ENCODE peak calls at places on chromosomes 13 and 19, in four cellular contexts. One of them, this sample, is unnamed.

GRCh38 chr19:575527-576506 is 3.4 kb downstream of the BSG start:
- DNase-seq in suprapubic skin: no peak
- DNase-seq in lung: no peak
- DNase-seq in stomach: peak; percentile 81
- DNase-seq in this sample: no peak

GRCh38 chr13:36981156-36981743 is 17.9 kb downstream of the ALG5 start:
- DNase-seq in suprapubic skin: no peak
- DNase-seq in lung: no peak
- DNase-seq in stomach: no peak
- DNase-seq in this sample: no peak

GRCh38 chr13:73653688-73654087 is 480.5 kb downstream of the KLF12 start:
- DNase-seq in suprapubic skin: no peak
- DNase-seq in stomach: no peak
- DNase-seq in lung: no peak
- DNase-seq in this sample: no peak

GRCh38 chr19:31127132-31127967 is 221.9 kb downstream of the TSHZ3 start:
- DNase-seq in lung: no peak
- DNase-seq in suprapubic skin: no peak
- DNase-seq in stomach: no peak
- DNase-seq in this sample: peak; percentile 47

GRCh38 chr13:50645092-50645491 is 198.4 kb downstream of the DLEU7 start:
- DNase-seq in stomach: no peak
- DNase-seq in lung: no peak
- DNase-seq in suprapubic skin: no peak
- DNase-seq in this sample: no peak

GRCh38 chr13:65268009-65268408 is 1962.1 kb downstream of the PCDH9 start:
- DNase-seq in suprapubic skin: no peak
- DNase-seq in lung: no peak
- DNase-seq in stomach: no peak
- DNase-seq in this sample: no peak

GRCh38 chr13:85093808-85094207 is 705.4 kb downstream of the SLITRK6 start:
- DNase-seq in lung: no peak
- DNase-seq in suprapubic skin: no peak
- DNase-seq in stomach: no peak
- DNase-seq in this sample: no peak

GRCh38 chr19:7516878-7517277 is 975 bp downstream of the ZNF358 start:
- DNase-seq in suprapubic skin: no peak
- DNase-seq in stomach: no peak
- DNase-seq in lung: no peak
- DNase-seq in this sample: no peak

GRCh38 chr19:277581-278165 is 13.5 kb downstream of the PLPP2 start:
- DNase-seq in suprapubic skin: no peak
- DNase-seq in lung: no peak
- DNase-seq in stomach: no peak
- DNase-seq in this sample: no peak

GRCh38 chr19:11596156-11596555 is 1.1 kb upstream of the ZNF627 start:
- DNase-seq in stomach: no peak
- DNase-seq in suprapubic skin: no peak
- DNase-seq in lung: no peak
- DNase-seq in this sample: no peak

GRCh38 chr19:11598103-11598483 is 810 bp downstream of the ZNF627 start:
- DNase-seq in suprapubic skin: no peak
- DNase-seq in lung: no peak
- DNase-seq in stomach: no peak
- DNase-seq in this sample: no peak

GRCh38 chr19:11598746-11599145 is 1.5 kb downstream of the ZNF627 start:
- DNase-seq in suprapubic skin: no peak
- DNase-seq in stomach: no peak
- DNase-seq in lung: no peak
- DNase-seq in this sample: no peak

GRCh38 chr19:11594084-11594483 is 3.2 kb upstream of the ZNF627 start:
- DNase-seq in suprapubic skin: no peak
- DNase-seq in stomach: no peak
- DNase-seq in lung: no peak
- DNase-seq in this sample: no peak

GRCh38 chr19:11597202-11598102 is at the start of gene ZNF627:
- DNase-seq in suprapubic skin: peak; percentile 100
- DNase-seq in stomach: peak; percentile 100
- DNase-seq in lung: peak; percentile 99
- DNase-seq in this sample: peak; percentile 99
- H3K4me3 ChIP-seq in suprapubic skin: peak within 1 kb of the TSS; percentile 97
- H3K4me3 ChIP-seq in stomach: peak within 1 kb of the TSS; percentile 78
- H3K4me3 ChIP-seq in lung: peak within 1 kb of the TSS; percentile 93
- H3K4me3 ChIP-seq in this sample: peak within 1 kb of the TSS; percentile 100

GRCh38 chr13:97246596-97246995 is 24.5 kb downstream of the MBNL2 start:
- DNase-seq in suprapubic skin: no peak
- DNase-seq in stomach: no peak
- DNase-seq in lung: no peak
- DNase-seq in this sample: no peak
- H3K4me1 ChIP-seq in suprapubic skin: peaks cover 80% of the 10 kb centered on the region
- H3K4me1 ChIP-seq in stomach: peaks cover 51% of the 10 kb centered on the region
- H3K4me1 ChIP-seq in lung: peaks cover 28% of the 10 kb centered on the region
- H3K4me1 ChIP-seq in this sample: peaks cover 53% of the 10 kb centered on the region

GRCh38 chr19:2527716-2528115 is 51.8 kb downstream of the GADD45B start:
- DNase-seq in lung: no peak
- DNase-seq in stomach: no peak
- DNase-seq in suprapubic skin: no peak
- DNase-seq in this sample: no peak

GRCh38 chr19:2524361-2524839 is 48.5 kb downstream of the GADD45B start:
- DNase-seq in suprapubic skin: no peak
- DNase-seq in lung: no peak
- DNase-seq in stomach: no peak
- DNase-seq in this sample: no peak

GRCh38 chr19:2524840-2525723 is 49.2 kb downstream of the GADD45B start:
- DNase-seq in suprapubic skin: no peak
- DNase-seq in stomach: peak; percentile 40
- DNase-seq in lung: no peak
- DNase-seq in this sample: peak; percentile 65

GRCh38 chr19:2527171-2527570 is 51.2 kb downstream of the GADD45B start:
- DNase-seq in suprapubic skin: no peak
- DNase-seq in stomach: no peak
- DNase-seq in lung: no peak
- DNase-seq in this sample: no peak

DNA sequence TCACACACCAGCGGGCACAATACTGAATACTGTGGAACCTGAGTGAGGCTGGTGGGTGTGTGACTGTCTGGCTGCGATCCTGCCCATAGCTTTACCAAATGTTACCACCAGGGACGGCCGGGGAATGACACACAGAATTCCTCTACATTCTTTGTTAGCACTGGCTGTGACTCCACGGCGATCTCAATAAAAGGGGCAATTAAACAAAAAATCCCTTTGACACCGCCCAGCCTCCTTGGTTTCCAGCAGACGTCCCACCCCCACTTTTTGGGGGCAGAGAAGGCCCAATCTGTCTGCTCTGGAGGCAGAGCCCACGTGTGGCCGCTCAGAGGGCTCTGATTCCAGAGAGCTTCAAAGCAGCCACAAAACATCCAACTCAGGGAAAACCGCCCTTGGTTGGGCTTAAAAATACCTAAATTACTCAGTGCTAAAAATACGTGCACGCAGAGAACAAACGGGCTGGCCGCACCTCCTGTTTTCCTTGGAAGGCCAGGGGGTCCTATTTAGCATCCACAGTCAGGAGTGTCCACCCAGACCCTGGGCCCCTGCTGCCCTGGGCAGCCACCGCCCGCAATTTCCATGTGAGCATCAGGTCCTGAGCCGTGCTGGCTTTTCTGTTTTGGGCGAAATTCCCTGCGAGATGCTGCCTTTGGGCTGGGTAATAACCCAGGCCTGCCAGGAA is 47.8 kb downstream of the GADD45B start:
- DNase-seq in suprapubic skin: no peak
- DNase-seq in stomach: no peak
- DNase-seq in lung: no peak
- DNase-seq in this sample: peak; percentile 85
- H3K27ac ChIP-seq in suprapubic skin: peak overlapping the region; percentile 56
- H3K27ac ChIP-seq in stomach: no peak overlapping the region
- H3K27ac ChIP-seq in lung: no peak overlapping the region
- H3K27ac ChIP-seq in this sample: peak overlapping the region; percentile 89

DNA sequence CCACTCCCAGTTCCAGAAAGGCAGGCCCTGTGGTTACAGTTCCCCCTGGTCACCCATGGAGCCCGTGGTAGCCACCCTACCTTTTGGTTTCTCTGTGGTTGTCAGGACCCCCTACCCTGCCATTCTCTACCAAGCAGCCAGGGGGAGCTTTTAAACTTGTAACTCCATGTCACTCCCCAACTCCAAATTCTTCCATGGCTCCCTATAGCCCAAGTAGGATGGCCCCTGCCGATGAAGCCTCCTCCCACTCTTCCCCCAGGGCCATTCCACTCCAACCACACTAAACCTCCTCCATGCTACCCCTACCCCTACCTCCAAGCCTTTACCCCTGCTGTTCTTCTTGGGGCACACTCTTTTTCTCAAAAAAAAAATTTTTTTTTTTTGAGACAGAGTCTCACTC is 2.2 kb downstream of the S1PR2 start:
- DNase-seq in stomach: no peak
- DNase-seq in lung: no peak
- DNase-seq in suprapubic skin: no peak
- DNase-seq in this sample: no peak
- H3K4me3 ChIP-seq in stomach: no peak overlapping the region
- H3K4me3 ChIP-seq in lung: no peak overlapping the region
- H3K4me3 ChIP-seq in suprapubic skin: peak overlapping the region; percentile 87
- H3K4me3 ChIP-seq in this sample: no peak overlapping the region

GRCh38 chr19:45419895-45420294 is 3.8 kb downstream of the ERCC1 start:
- DNase-seq in suprapubic skin: no peak
- DNase-seq in lung: no peak
- DNase-seq in stomach: no peak
- DNase-seq in this sample: no peak

GRCh38 chr19:45420356-45420755 is 3.4 kb downstream of the ERCC1 start:
- DNase-seq in lung: no peak
- DNase-seq in suprapubic skin: no peak
- DNase-seq in stomach: no peak
- DNase-seq in this sample: no peak

GRCh38 chr19:45417151-45417550 is 6.6 kb downstream of the ERCC1 start:
- DNase-seq in suprapubic skin: no peak
- DNase-seq in stomach: no peak
- DNase-seq in lung: no peak
- DNase-seq in this sample: no peak

GRCh38 chr19:45419396-45419795 is 4.3 kb downstream of the ERCC1 start:
- DNase-seq in lung: no peak
- DNase-seq in stomach: no peak
- DNase-seq in suprapubic skin: no peak
- DNase-seq in this sample: no peak

GRCh38 chr19:45418812-45419211 is 4.9 kb downstream of the ERCC1 start:
- DNase-seq in lung: no peak
- DNase-seq in suprapubic skin: no peak
- DNase-seq in stomach: no peak
- DNase-seq in this sample: no peak
- H3K4me1 ChIP-seq in lung: peaks cover 5% of the 10 kb centered on the region
- H3K4me1 ChIP-seq in suprapubic skin: peaks cover 37% of the 10 kb centered on the region
- H3K4me1 ChIP-seq in stomach: peaks cover 10% of the 10 kb centered on the region
- H3K4me1 ChIP-seq in this sample: no peaks in the 10 kb centered on the region

GRCh38 chr13:53266757-53267156 is 238.1 kb downstream of the OLFM4 start:
- DNase-seq in suprapubic skin: no peak
- DNase-seq in lung: no peak
- DNase-seq in stomach: no peak
- DNase-seq in this sample: no peak

GRCh38 chr13:53260594-53260993 is 232.0 kb downstream of the OLFM4 start:
- DNase-seq in lung: no peak
- DNase-seq in suprapubic skin: no peak
- DNase-seq in stomach: no peak
- DNase-seq in this sample: no peak

DNA sequence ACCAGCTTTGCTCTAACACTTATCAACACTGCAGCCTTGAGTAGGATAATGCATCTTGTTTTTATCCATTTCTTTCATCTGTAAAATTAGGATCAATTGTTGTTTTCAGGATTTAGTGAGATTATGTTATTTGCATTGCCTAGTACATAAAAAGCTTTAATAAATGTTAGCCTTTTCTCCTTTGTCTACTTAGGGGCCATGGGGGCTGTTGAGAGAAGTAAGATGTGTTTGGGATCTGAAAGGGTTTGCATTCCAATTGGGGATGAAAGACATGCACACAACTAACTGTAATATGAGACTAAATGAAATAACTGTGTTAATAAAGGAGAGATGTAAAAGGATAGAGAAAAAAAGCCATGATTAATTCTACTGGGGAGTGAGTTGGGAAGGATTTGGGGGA is 236.1 kb downstream of the OLFM4 start:
- DNase-seq in lung: no peak
- DNase-seq in stomach: no peak
- DNase-seq in suprapubic skin: no peak
- DNase-seq in this sample: no peak
- H3K27ac ChIP-seq in lung: no peak overlapping the region
- H3K27ac ChIP-seq in stomach: no peak overlapping the region
- H3K27ac ChIP-seq in suprapubic skin: no peak overlapping the region
- H3K27ac ChIP-seq in this sample: no peak overlapping the region

GRCh38 chr13:79405501-79405830 is 589 bp downstream of the RBM26 start:
- DNase-seq in stomach: no peak
- DNase-seq in suprapubic skin: no peak
- DNase-seq in lung: no peak
- DNase-seq in this sample: no peak
- H3K4me3 ChIP-seq in stomach: peak overlapping the region; percentile 98
- H3K4me3 ChIP-seq in suprapubic skin: peak overlapping the region; percentile 99
- H3K4me3 ChIP-seq in lung: peak overlapping the region; percentile 95
- H3K4me3 ChIP-seq in this sample: peak overlapping the region; percentile 100

DNA sequence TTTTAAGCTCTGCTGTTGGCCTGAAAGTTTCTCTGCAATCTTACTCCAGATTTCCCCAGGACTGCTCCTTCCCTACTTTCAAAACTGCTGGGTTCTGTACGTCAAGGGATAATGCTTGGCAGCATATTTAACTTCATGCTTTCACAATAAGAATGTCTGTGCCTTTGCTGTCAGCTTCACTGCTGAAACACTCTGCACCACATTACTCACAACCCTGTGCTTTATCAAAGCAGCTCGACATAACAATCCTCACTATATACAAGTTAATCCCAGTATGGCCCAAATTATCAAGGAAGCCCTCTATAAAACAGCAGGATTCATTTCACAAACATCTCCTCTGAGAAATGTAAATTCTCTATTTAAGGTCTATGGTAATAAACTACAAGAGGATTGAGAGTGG is 17.5 kb downstream of the LATS2 start:
- DNase-seq in lung: no peak
- DNase-seq in suprapubic skin: no peak
- DNase-seq in stomach: no peak
- DNase-seq in this sample: no peak
- H3K4me1 ChIP-seq in lung: peaks cover 37% of the 10 kb centered on the region
- H3K4me1 ChIP-seq in suprapubic skin: peaks cover 22% of the 10 kb centered on the region
- H3K4me1 ChIP-seq in stomach: peaks cover 31% of the 10 kb centered on the region
- H3K4me1 ChIP-seq in this sample: peaks cover 45% of the 10 kb centered on the region